ENCODE peak calls at places on chromosomes 2 and 18, in five cellular contexts. One of them, this sample, is unnamed.

GRCh38 chr18:3281456-3282400 is 19.8 kb downstream of the MYL12B start:
- DNase-seq in coronary artery: no peak
- DNase-seq in H54: no peak
- DNase-seq in activated naive CD8-positive, alpha-beta T cell treated with anti-CD3 and anti-CD28 coated beads, Interleukin-2, amount 10 ng/mL, durations not matched to agents 7 days and 5 days: no peak
- DNase-seq in HT-29: peak
- DNase-seq in this sample: no peak

GRCh38 chr2:191030521-191031154 is 16.7 kb upstream of the STAT1 start:
- DNase-seq in coronary artery: no peak
- DNase-seq in H54: no peak
- DNase-seq in activated naive CD8-positive, alpha-beta T cell treated with anti-CD3 and anti-CD28 coated beads, Interleukin-2, amount 10 ng/mL, durations not matched to agents 7 days and 5 days: no peak
- DNase-seq in HT-29: peak
- DNase-seq in this sample: no peak

GRCh38 chr2:241272298-241272721 is 43.2 kb downstream of the HDLBP start:
- DNase-seq in coronary artery: no peak
- DNase-seq in H54: peak
- DNase-seq in activated naive CD8-positive, alpha-beta T cell treated with anti-CD3 and anti-CD28 coated beads, Interleukin-2, amount 10 ng/mL, durations not matched to agents 7 days and 5 days: no peak
- DNase-seq in HT-29: peak
- DNase-seq in this sample: no peak

GRCh38 chr2:33522571-33522970 is 46.1 kb downstream of the RASGRP3 start:
- DNase-seq in coronary artery: no peak
- DNase-seq in H54: no peak
- DNase-seq in activated naive CD8-positive, alpha-beta T cell treated with anti-CD3 and anti-CD28 coated beads, Interleukin-2, amount 10 ng/mL, durations not matched to agents 7 days and 5 days: no peak
- DNase-seq in HT-29: no peak
- DNase-seq in this sample: no peak

GRCh38 chr2:13662055-13662454 is 945.3 kb downstream of the TRIB2 start:
- DNase-seq in coronary artery: no peak
- DNase-seq in H54: no peak
- DNase-seq in activated naive CD8-positive, alpha-beta T cell treated with anti-CD3 and anti-CD28 coated beads, Interleukin-2, amount 10 ng/mL, durations not matched to agents 7 days and 5 days: no peak
- DNase-seq in HT-29: no peak
- DNase-seq in this sample: no peak

GRCh38 chr2:164984428-164984827 is 29.1 kb upstream of the SLC38A11 start:
- DNase-seq in coronary artery: no peak
- DNase-seq in H54: no peak
- DNase-seq in activated naive CD8-positive, alpha-beta T cell treated with anti-CD3 and anti-CD28 coated beads, Interleukin-2, amount 10 ng/mL, durations not matched to agents 7 days and 5 days: no peak
- DNase-seq in HT-29: no peak
- DNase-seq in this sample: no peak

GRCh38 chr18:49590608-49591007 is 28.8 kb downstream of the LIPG start:
- DNase-seq in coronary artery: no peak
- DNase-seq in H54: no peak
- DNase-seq in activated naive CD8-positive, alpha-beta T cell treated with anti-CD3 and anti-CD28 coated beads, Interleukin-2, amount 10 ng/mL, durations not matched to agents 7 days and 5 days: no peak
- DNase-seq in HT-29: no peak
- DNase-seq in this sample: no peak

GRCh38 chr2:227657204-227657845 is 9.3 kb upstream of the SCYGR5 start:
- DNase-seq in coronary artery: no peak
- DNase-seq in H54: no peak
- DNase-seq in activated naive CD8-positive, alpha-beta T cell treated with anti-CD3 and anti-CD28 coated beads, Interleukin-2, amount 10 ng/mL, durations not matched to agents 7 days and 5 days: no peak
- DNase-seq in HT-29: no peak
- DNase-seq in this sample: no peak

GRCh38 chr2:134399096-134399495 is 145.2 kb downstream of the MGAT5 start:
- DNase-seq in coronary artery: no peak
- DNase-seq in H54: no peak
- DNase-seq in activated naive CD8-positive, alpha-beta T cell treated with anti-CD3 and anti-CD28 coated beads, Interleukin-2, amount 10 ng/mL, durations not matched to agents 7 days and 5 days: no peak
- DNase-seq in HT-29: no peak
- DNase-seq in this sample: no peak

GRCh38 chr2:71592181-71592711 is 138.9 kb downstream of the DYSF start:
- DNase-seq in coronary artery: no peak
- DNase-seq in H54: no peak
- DNase-seq in activated naive CD8-positive, alpha-beta T cell treated with anti-CD3 and anti-CD28 coated beads, Interleukin-2, amount 10 ng/mL, durations not matched to agents 7 days and 5 days: no peak
- DNase-seq in HT-29: no peak
- DNase-seq in this sample: no peak

GRCh38 chr2:207231962-207232361 is 66.2 kb upstream of the KLF7 start:
- DNase-seq in coronary artery: no peak
- DNase-seq in H54: no peak
- DNase-seq in activated naive CD8-positive, alpha-beta T cell treated with anti-CD3 and anti-CD28 coated beads, Interleukin-2, amount 10 ng/mL, durations not matched to agents 7 days and 5 days: no peak
- DNase-seq in HT-29: no peak
- DNase-seq in this sample: no peak

GRCh38 chr2:29749843-29750242 is 171.5 kb downstream of the ALK start:
- DNase-seq in coronary artery: no peak
- DNase-seq in H54: no peak
- DNase-seq in activated naive CD8-positive, alpha-beta T cell treated with anti-CD3 and anti-CD28 coated beads, Interleukin-2, amount 10 ng/mL, durations not matched to agents 7 days and 5 days: no peak
- DNase-seq in HT-29: no peak
- DNase-seq in this sample: no peak

GRCh38 chr18:74064510-74064909 is 83.1 kb downstream of the FBXO15 start:
- DNase-seq in coronary artery: no peak
- DNase-seq in H54: no peak
- DNase-seq in activated naive CD8-positive, alpha-beta T cell treated with anti-CD3 and anti-CD28 coated beads, Interleukin-2, amount 10 ng/mL, durations not matched to agents 7 days and 5 days: peak
- DNase-seq in HT-29: no peak
- DNase-seq in this sample: no peak

GRCh38 chr2:7749895-7750559 is 832.8 kb downstream of the RNF144A start:
- DNase-seq in coronary artery: no peak
- DNase-seq in H54: no peak
- DNase-seq in activated naive CD8-positive, alpha-beta T cell treated with anti-CD3 and anti-CD28 coated beads, Interleukin-2, amount 10 ng/mL, durations not matched to agents 7 days and 5 days: no peak
- DNase-seq in HT-29: no peak
- DNase-seq in this sample: no peak

GRCh38 chr2:21038403-21039073 is 5.3 kb downstream of the APOB start:
- DNase-seq in coronary artery: peak
- DNase-seq in H54: no peak
- DNase-seq in activated naive CD8-positive, alpha-beta T cell treated with anti-CD3 and anti-CD28 coated beads, Interleukin-2, amount 10 ng/mL, durations not matched to agents 7 days and 5 days: no peak
- DNase-seq in HT-29: no peak
- DNase-seq in this sample: no peak

GRCh38 chr2:88181511-88181910 is 11.4 kb downstream of the THNSL2 start:
- DNase-seq in coronary artery: no peak
- DNase-seq in H54: no peak
- DNase-seq in activated naive CD8-positive, alpha-beta T cell treated with anti-CD3 and anti-CD28 coated beads, Interleukin-2, amount 10 ng/mL, durations not matched to agents 7 days and 5 days: no peak
- DNase-seq in HT-29: no peak
- DNase-seq in this sample: no peak

GRCh38 chr2:238700122-238700457 is 147.8 kb upstream of the TWIST2 start:
- DNase-seq in coronary artery: peak
- DNase-seq in H54: no peak
- DNase-seq in activated naive CD8-positive, alpha-beta T cell treated with anti-CD3 and anti-CD28 coated beads, Interleukin-2, amount 10 ng/mL, durations not matched to agents 7 days and 5 days: no peak
- DNase-seq in HT-29: no peak
- DNase-seq in this sample: peak

GRCh38 chr2:180871649-180872048 is 108.8 kb upstream of the UBE2E3 start:
- DNase-seq in coronary artery: no peak
- DNase-seq in H54: no peak
- DNase-seq in activated naive CD8-positive, alpha-beta T cell treated with anti-CD3 and anti-CD28 coated beads, Interleukin-2, amount 10 ng/mL, durations not matched to agents 7 days and 5 days: no peak
- DNase-seq in HT-29: no peak
- DNase-seq in this sample: no peak

GRCh38 chr2:127628767-127629614 is 17.0 kb upstream of the GPR17 start:
- DNase-seq in coronary artery: no peak
- DNase-seq in H54: no peak
- DNase-seq in activated naive CD8-positive, alpha-beta T cell treated with anti-CD3 and anti-CD28 coated beads, Interleukin-2, amount 10 ng/mL, durations not matched to agents 7 days and 5 days: no peak
- DNase-seq in HT-29: no peak
- DNase-seq in this sample: no peak

GRCh38 chr2:121018136-121019057 is 266.6 kb downstream of the TFCP2L1 start:
- DNase-seq in coronary artery: no peak
- DNase-seq in H54: no peak
- DNase-seq in activated naive CD8-positive, alpha-beta T cell treated with anti-CD3 and anti-CD28 coated beads, Interleukin-2, amount 10 ng/mL, durations not matched to agents 7 days and 5 days: no peak
- DNase-seq in HT-29: no peak
- DNase-seq in this sample: peak

GRCh38 chr2:215797676-215798075 is 215.7 kb downstream of the MREG start:
- DNase-seq in coronary artery: no peak
- DNase-seq in H54: no peak
- DNase-seq in activated naive CD8-positive, alpha-beta T cell treated with anti-CD3 and anti-CD28 coated beads, Interleukin-2, amount 10 ng/mL, durations not matched to agents 7 days and 5 days: no peak
- DNase-seq in HT-29: no peak
- DNase-seq in this sample: no peak

GRCh38 chr2:165311949-165312348 is 72.7 kb downstream of the SCN2A start:
- DNase-seq in coronary artery: no peak
- DNase-seq in H54: no peak
- DNase-seq in activated naive CD8-positive, alpha-beta T cell treated with anti-CD3 and anti-CD28 coated beads, Interleukin-2, amount 10 ng/mL, durations not matched to agents 7 days and 5 days: no peak
- DNase-seq in HT-29: no peak
- DNase-seq in this sample: no peak

GRCh38 chr2:45291283-45291682 is 282.0 kb upstream of the SIX2 start:
- DNase-seq in coronary artery: no peak
- DNase-seq in H54: no peak
- DNase-seq in activated naive CD8-positive, alpha-beta T cell treated with anti-CD3 and anti-CD28 coated beads, Interleukin-2, amount 10 ng/mL, durations not matched to agents 7 days and 5 days: no peak
- DNase-seq in HT-29: no peak
- DNase-seq in this sample: no peak

GRCh38 chr18:57527479-57528237 is 58.8 kb downstream of the FECH start:
- DNase-seq in coronary artery: no peak
- DNase-seq in H54: no peak
- DNase-seq in activated naive CD8-positive, alpha-beta T cell treated with anti-CD3 and anti-CD28 coated beads, Interleukin-2, amount 10 ng/mL, durations not matched to agents 7 days and 5 days: no peak
- DNase-seq in HT-29: no peak
- DNase-seq in this sample: no peak

GRCh38 chr2:239985356-239985755 is 39.8 kb downstream of the NDUFA10 start:
- DNase-seq in coronary artery: no peak
- DNase-seq in H54: no peak
- DNase-seq in activated naive CD8-positive, alpha-beta T cell treated with anti-CD3 and anti-CD28 coated beads, Interleukin-2, amount 10 ng/mL, durations not matched to agents 7 days and 5 days: no peak
- DNase-seq in HT-29: no peak
- DNase-seq in this sample: no peak

GRCh38 chr18:24016643-24017042 is 2.1 kb downstream of the TTC39C start:
- DNase-seq in coronary artery: no peak
- DNase-seq in H54: no peak
- DNase-seq in activated naive CD8-positive, alpha-beta T cell treated with anti-CD3 and anti-CD28 coated beads, Interleukin-2, amount 10 ng/mL, durations not matched to agents 7 days and 5 days: no peak
- DNase-seq in HT-29: no peak
- DNase-seq in this sample: no peak

GRCh38 chr2:26576565-26577441 is 64.4 kb downstream of the CIB4 start:
- DNase-seq in coronary artery: no peak
- DNase-seq in H54: no peak
- DNase-seq in activated naive CD8-positive, alpha-beta T cell treated with anti-CD3 and anti-CD28 coated beads, Interleukin-2, amount 10 ng/mL, durations not matched to agents 7 days and 5 days: peak
- DNase-seq in HT-29: no peak
- DNase-seq in this sample: no peak

GRCh38 chr2:25981596-25982272 is 563 bp downstream of the KIF3C start:
- DNase-seq in coronary artery: no peak
- DNase-seq in H54: no peak
- DNase-seq in activated naive CD8-positive, alpha-beta T cell treated with anti-CD3 and anti-CD28 coated beads, Interleukin-2, amount 10 ng/mL, durations not matched to agents 7 days and 5 days: no peak
- DNase-seq in HT-29: no peak
- DNase-seq in this sample: no peak

GRCh38 chr2:112493858-112494648 is 12.1 kb downstream of the TTL start:
- DNase-seq in coronary artery: no peak
- DNase-seq in H54: peak
- DNase-seq in activated naive CD8-positive, alpha-beta T cell treated with anti-CD3 and anti-CD28 coated beads, Interleukin-2, amount 10 ng/mL, durations not matched to agents 7 days and 5 days: no peak
- DNase-seq in HT-29: peak
- DNase-seq in this sample: no peak

GRCh38 chr2:222241054-222241453 is 57.7 kb downstream of the PAX3 start:
- DNase-seq in coronary artery: no peak
- DNase-seq in H54: no peak
- DNase-seq in activated naive CD8-positive, alpha-beta T cell treated with anti-CD3 and anti-CD28 coated beads, Interleukin-2, amount 10 ng/mL, durations not matched to agents 7 days and 5 days: no peak
- DNase-seq in HT-29: no peak
- DNase-seq in this sample: no peak

GRCh38 chr2:99858951-99859596 is 283.3 kb downstream of the AFF3 start:
- DNase-seq in coronary artery: no peak
- DNase-seq in H54: no peak
- DNase-seq in activated naive CD8-positive, alpha-beta T cell treated with anti-CD3 and anti-CD28 coated beads, Interleukin-2, amount 10 ng/mL, durations not matched to agents 7 days and 5 days: no peak
- DNase-seq in HT-29: no peak
- DNase-seq in this sample: no peak

GRCh38 chr2:1480671-1481076 is 67.4 kb downstream of the TPO start:
- DNase-seq in coronary artery: peak
- DNase-seq in H54: no peak
- DNase-seq in activated naive CD8-positive, alpha-beta T cell treated with anti-CD3 and anti-CD28 coated beads, Interleukin-2, amount 10 ng/mL, durations not matched to agents 7 days and 5 days: no peak
- DNase-seq in HT-29: no peak
- DNase-seq in this sample: no peak

GRCh38 chr2:98298685-98299180 is 47.5 kb upstream of the CNGA3 start:
- DNase-seq in coronary artery: no peak
- DNase-seq in H54: no peak
- DNase-seq in activated naive CD8-positive, alpha-beta T cell treated with anti-CD3 and anti-CD28 coated beads, Interleukin-2, amount 10 ng/mL, durations not matched to agents 7 days and 5 days: no peak
- DNase-seq in HT-29: no peak
- DNase-seq in this sample: no peak